ENCODE peak calls at places on chromosomes 4 and X, in four cellular contexts. One of them, this sample, is unnamed.

GRCh38 chr4:180330521-180330920 is 1912.7 kb upstream of the TENM3 start:
- DNase-seq in stimulated activated CD4-positive, alpha-beta T cell treated with anti-CD3 and anti-CD28 coated beads, Interleukin-1b, Interleukin-23, amount 100 ng/mL, for 48 hours: no peak
- DNase-seq in NCI-H460: no peak
- DNase-seq in transverse colon: no peak
- DNase-seq in this sample: no peak

GRCh38 chr4:74997942-74998341 is 65.0 kb downstream of the PARM1 start:
- DNase-seq in NCI-H460: no peak
- DNase-seq in stimulated activated CD4-positive, alpha-beta T cell treated with anti-CD3 and anti-CD28 coated beads, Interleukin-1b, Interleukin-23, amount 100 ng/mL, for 48 hours: no peak
- DNase-seq in transverse colon: no peak
- DNase-seq in this sample: no peak

GRCh38 chrX:50697691-50698090 is 116.3 kb downstream of the SHROOM4 start:
- DNase-seq in transverse colon: no peak
- DNase-seq in NCI-H460: no peak
- DNase-seq in stimulated activated CD4-positive, alpha-beta T cell treated with anti-CD3 and anti-CD28 coated beads, Interleukin-1b, Interleukin-23, amount 100 ng/mL, for 48 hours: no peak
- DNase-seq in this sample: no peak

GRCh38 chrX:143635915-143636314 is at the start of gene SLITRK4:
- DNase-seq in stimulated activated CD4-positive, alpha-beta T cell treated with anti-CD3 and anti-CD28 coated beads, Interleukin-1b, Interleukin-23, amount 100 ng/mL, for 48 hours: no peak
- DNase-seq in NCI-H460: no peak
- DNase-seq in transverse colon: no peak
- DNase-seq in this sample: no peak

GRCh38 chrX:70762285-70762684 is 146.2 kb downstream of the TEX11 start:
- DNase-seq in stimulated activated CD4-positive, alpha-beta T cell treated with anti-CD3 and anti-CD28 coated beads, Interleukin-1b, Interleukin-23, amount 100 ng/mL, for 48 hours: no peak
- DNase-seq in NCI-H460: peak; percentile 3
- DNase-seq in transverse colon: no peak
- DNase-seq in this sample: no peak

GRCh38 chr4:101451086-101451485 is 103.8 kb upstream of the PPP3CA start:
- DNase-seq in transverse colon: no peak
- DNase-seq in stimulated activated CD4-positive, alpha-beta T cell treated with anti-CD3 and anti-CD28 coated beads, Interleukin-1b, Interleukin-23, amount 100 ng/mL, for 48 hours: no peak
- DNase-seq in NCI-H460: no peak
- DNase-seq in this sample: no peak

GRCh38 chr4:156615066-156615514 is 356.5 kb downstream of the PDGFC start:
- DNase-seq in stimulated activated CD4-positive, alpha-beta T cell treated with anti-CD3 and anti-CD28 coated beads, Interleukin-1b, Interleukin-23, amount 100 ng/mL, for 48 hours: no peak
- DNase-seq in transverse colon: no peak
- DNase-seq in NCI-H460: no peak
- DNase-seq in this sample: peak; percentile 6

GRCh38 chr4:118290951-118291350 is 61.9 kb downstream of the PRSS12 start:
- DNase-seq in transverse colon: no peak
- DNase-seq in stimulated activated CD4-positive, alpha-beta T cell treated with anti-CD3 and anti-CD28 coated beads, Interleukin-1b, Interleukin-23, amount 100 ng/mL, for 48 hours: no peak
- DNase-seq in NCI-H460: no peak
- DNase-seq in this sample: no peak

GRCh38 chr4:17273047-17273446 is 238.8 kb downstream of the QDPR start:
- DNase-seq in transverse colon: no peak
- DNase-seq in stimulated activated CD4-positive, alpha-beta T cell treated with anti-CD3 and anti-CD28 coated beads, Interleukin-1b, Interleukin-23, amount 100 ng/mL, for 48 hours: no peak
- DNase-seq in NCI-H460: no peak
- DNase-seq in this sample: no peak

GRCh38 chrX:20267924-20268701 is 1.4 kb upstream of the RPS6KA3 start:
- DNase-seq in transverse colon: peak; percentile 40
- DNase-seq in stimulated activated CD4-positive, alpha-beta T cell treated with anti-CD3 and anti-CD28 coated beads, Interleukin-1b, Interleukin-23, amount 100 ng/mL, for 48 hours: no peak
- DNase-seq in NCI-H460: no peak
- DNase-seq in this sample: no peak

GRCh38 chr4:89397464-89397863 is 89.9 kb upstream of the GPRIN3 start:
- DNase-seq in NCI-H460: no peak
- DNase-seq in stimulated activated CD4-positive, alpha-beta T cell treated with anti-CD3 and anti-CD28 coated beads, Interleukin-1b, Interleukin-23, amount 100 ng/mL, for 48 hours: no peak
- DNase-seq in transverse colon: no peak
- DNase-seq in this sample: no peak

GRCh38 chr4:25633541-25633940 is 22.1 kb upstream of the SLC34A2 start:
- DNase-seq in stimulated activated CD4-positive, alpha-beta T cell treated with anti-CD3 and anti-CD28 coated beads, Interleukin-1b, Interleukin-23, amount 100 ng/mL, for 48 hours: no peak
- DNase-seq in transverse colon: no peak
- DNase-seq in NCI-H460: no peak
- DNase-seq in this sample: no peak

GRCh38 chrX:9464435-9465371 is at the start of gene TBL1X:
- DNase-seq in stimulated activated CD4-positive, alpha-beta T cell treated with anti-CD3 and anti-CD28 coated beads, Interleukin-1b, Interleukin-23, amount 100 ng/mL, for 48 hours: peak; percentile 52
- DNase-seq in transverse colon: peak; percentile 59
- DNase-seq in NCI-H460: peak; percentile 64
- DNase-seq in this sample: no peak

GRCh38 chrX:140756948-140757347 is 47.4 kb downstream of the LINC00632 start:
- DNase-seq in transverse colon: no peak
- DNase-seq in NCI-H460: no peak
- DNase-seq in stimulated activated CD4-positive, alpha-beta T cell treated with anti-CD3 and anti-CD28 coated beads, Interleukin-1b, Interleukin-23, amount 100 ng/mL, for 48 hours: no peak
- DNase-seq in this sample: no peak

GRCh38 chr4:61336911-61337310 is 136.8 kb downstream of the ADGRL3 start:
- DNase-seq in stimulated activated CD4-positive, alpha-beta T cell treated with anti-CD3 and anti-CD28 coated beads, Interleukin-1b, Interleukin-23, amount 100 ng/mL, for 48 hours: no peak
- DNase-seq in transverse colon: no peak
- DNase-seq in NCI-H460: no peak
- DNase-seq in this sample: no peak

GRCh38 chrX:1807301-1807731 is 192.5 kb downstream of the ASMT start:
- DNase-seq in transverse colon: no peak
- DNase-seq in stimulated activated CD4-positive, alpha-beta T cell treated with anti-CD3 and anti-CD28 coated beads, Interleukin-1b, Interleukin-23, amount 100 ng/mL, for 48 hours: no peak
- DNase-seq in NCI-H460: no peak
- DNase-seq in this sample: no peak

GRCh38 chr4:106444557-106444956 is 76.0 kb upstream of the GIMD1 start:
- DNase-seq in transverse colon: no peak
- DNase-seq in NCI-H460: no peak
- DNase-seq in stimulated activated CD4-positive, alpha-beta T cell treated with anti-CD3 and anti-CD28 coated beads, Interleukin-1b, Interleukin-23, amount 100 ng/mL, for 48 hours: no peak
- DNase-seq in this sample: peak; percentile 33